ENCODE peak calls at places on chromosomes 12 and 14, in seven cellular contexts. C is NCI-H146, T is C1 segment of cervical spinal cord, H is HuH-7.5, M is Right ventricle myocardium superior, K is OCI-M1, O is ELF-1. W is an unnamed sample.

GRCh38 chr12:51323317-51323960 is 535 bp downstream of the BIN2 start:
- DNase-seq in C (no peak), M (no peak), O (no peak), K (peak), T (no peak), H (no peak), W (peak)

GRCh38 chr12:124466200-124467128 is 100.9 kb downstream of the NCOR2 start:
- DNase-seq in K (no peak), H (no peak), M (peak), C (no peak), T (no peak), O (no peak), W (peak)

GRCh38 chr12:107304588-107305532 is 211.5 kb upstream of the CRY1 start:
- DNase-seq in M (no peak), H (no peak), T (no peak), K (no peak), O (no peak), C (no peak), W (no peak)

GRCh38 chr12:16076553-16076952 is 165.4 kb downstream of the DERA start:
- DNase-seq in T (no peak), H (peak), C (peak), K (peak), O (peak), M (no peak), W (no peak)

GRCh38 chr12:52988933-52989332 is 17.3 kb upstream of the EIF4B start:
- DNase-seq in C (no peak), T (no peak), M (no peak), O (no peak), K (no peak), H (no peak), W (no peak)

GRCh38 chr12:116153983-116154382 is 123.5 kb downstream of the MED13L start:
- DNase-seq in C (no peak), O (no peak), H (no peak), T (no peak), M (no peak), K (no peak), W (no peak)

GRCh38 chr14:26187996-26188605 is 409.7 kb downstream of the NOVA1 start:
- DNase-seq in H (no peak), K (no peak), T (no peak), M (no peak), C (no peak), O (no peak), W (no peak)

GRCh38 chr12:7139213-7139612 is 9.0 kb downstream of the CLSTN3 start:
- DNase-seq in T (no peak), K (no peak), H (no peak), C (no peak), M (no peak), O (no peak), W (no peak)

GRCh38 chr12:76023069-76023690 is 8.4 kb downstream of the PHLDA1 start:
- DNase-seq in M (no peak), O (no peak), K (no peak), H (no peak), T (no peak), C (no peak), W (no peak)

GRCh38 chr14:20494935-20495766 is 10.2 kb upstream of the RNASE10 start:
- DNase-seq in T (no peak), O (peak), C (no peak), H (no peak), K (no peak), M (no peak), W (no peak)

GRCh38 chr12:16189849-16190248 is 87.6 kb downstream of the SLC15A5 start:
- DNase-seq in O (no peak), H (no peak), M (no peak), K (peak), T (no peak), C (peak), W (no peak)

GRCh38 chr12:12646483-12647072 is 34.9 kb downstream of the CREBL2 start:
- DNase-seq in C (no peak), K (no peak), H (no peak), M (no peak), T (no peak), O (no peak), W (no peak)

GRCh38 chr12:75754698-75755097 is 243.3 kb upstream of the KRR1 start:
- DNase-seq in M (no peak), T (no peak), C (no peak), H (no peak), O (no peak), K (peak), W (no peak)

GRCh38 chr14:103659631-103660030 is 30.6 kb downstream of the KLC1 start:
- DNase-seq in K (no peak), H (no peak), C (no peak), T (no peak), M (no peak), O (no peak), W (no peak)

GRCh38 chr12:117025481-117026151 is 73.6 kb downstream of the TESC start:
- DNase-seq in K (peak), H (peak), O (peak), C (peak), M (peak), T (peak), W (peak)

GRCh38 chr14:53273671-53274072 is 120.5 kb upstream of the DDHD1 start:
- DNase-seq in C (no peak), K (peak), H (no peak), T (no peak), M (no peak), O (no peak), W (peak)

GRCh38 chr14:105398726-105399440 is 545 bp downstream of the TEX22 start:
- DNase-seq in T (no peak), M (no peak), C (peak), K (peak), O (peak), H (peak), W (peak)

GRCh38 chr12:52258335-52258901 is 16.0 kb upstream of the KRT86 start:
- DNase-seq in O (peak), H (no peak), K (no peak), M (no peak), C (no peak), T (no peak), W (no peak)

GRCh38 chr14:93959239-93960107 is 16.9 kb downstream of the ASB2 start:
- DNase-seq in M (no peak), K (peak), H (peak), O (peak), C (no peak), T (no peak), W (peak)

GRCh38 chr12:52903855-52904508 is 894 bp downstream of the KRT8 start:
- DNase-seq in K (peak), O (peak), T (no peak), H (peak), M (peak), C (peak), W (no peak)

GRCh38 chr12:59452259-59452658 is 143.6 kb upstream of the SLC16A7 start:
- DNase-seq in K (no peak), T (no peak), M (no peak), H (no peak), C (no peak), O (no peak), W (no peak)

GRCh38 chr14:44963775-44964380 is 1.9 kb downstream of the TOGARAM1 start:
- DNase-seq in K (no peak), O (peak), T (peak), M (no peak), H (no peak), C (peak), W (peak)

GRCh38 chr12:4910502-4911315 is 1.0 kb downstream of the KCNA1 start:
- DNase-seq in C (peak), M (no peak), H (no peak), T (peak), O (no peak), K (no peak), W (no peak)

GRCh38 chr12:56028511-56029165 is 7.8 kb downstream of the IKZF4 start:
- DNase-seq in O (peak), T (no peak), K (no peak), C (no peak), M (no peak), H (no peak), W (no peak)

GRCh38 chr12:89663577-89664357 is 44.9 kb downstream of the ATP2B1 start:
- DNase-seq in H (no peak), K (peak), O (no peak), C (no peak), M (no peak), T (no peak), W (no peak)

GRCh38 chr14:58107947-58108552 is 44.0 kb downstream of the ARMH4 start:
- DNase-seq in K (peak), C (peak), M (no peak), T (peak), O (no peak), H (peak), W (peak)